ENCODE peak calls at places on chromosomes 13 and 19, in six cellular contexts. S is adrenal gland; P is CD4-positive, alpha-beta memory T cell; Z is IMR-90; M is brain microvascular endothelial cell; D is endothelial cell of umbilical vein. A is an unnamed sample. For H3K36me3, the result is how much of the 10 kb centered on the place peaks cover.

GRCh38 chr13:109481046-109481445 is 305.3 kb downstream of the IRS2 start:
- DNase-seq in P (no peak), D (no peak), M (peak), Z (peak), S (peak), A (no peak)

GRCh38 chr13:79668353-79668752 is 187.4 kb downstream of the NDFIP2 start:
- DNase-seq in Z (no peak), M (no peak), S (no peak), D (no peak), P (no peak), A (no peak)

GRCh38 chr13:113968463-113969310 is 5.2 kb downstream of the C13orf46 start:
- DNase-seq in S (peak), Z (no peak), P (no peak), M (no peak), D (no peak), A (no peak)

GRCh38 chr13:37492741-37493514 is 105.6 kb downstream of the POSTN start:
- DNase-seq in M (peak), Z (peak), S (no peak), P (no peak), D (no peak), A (no peak)

GRCh38 chr13:92365904-92366303 is 860.7 kb upstream of the GPC6 start:
- DNase-seq in D (no peak), S (no peak), M (no peak), Z (no peak), P (no peak), A (no peak)

GRCh38 chr13:65789815-65790214 is 1440.3 kb downstream of the PCDH9 start:
- DNase-seq in P (no peak), Z (peak), M (no peak), S (no peak), D (no peak), A (no peak)

GRCh38 chr19:8500158-8500557 is 2.3 kb downstream of the PRAM1 start:
- DNase-seq in P (no peak), S (no peak), D (no peak), Z (no peak), M (no peak), A (peak)

GRCh38 chr19:39145180-39145953 is 19.8 kb downstream of the PAK4 start:
- DNase-seq in Z (no peak), D (no peak), P (no peak), M (no peak), S (no peak), A (no peak)

GRCh38 chr13:101473458-101473857 is 21.0 kb downstream of the ITGBL1 start:
- DNase-seq in Z (peak), S (peak), P (no peak), M (peak), D (peak), A (no peak)

GRCh38 chr13:89923731-89924130 is 1423.8 kb upstream of the MIR17HG start:
- DNase-seq in S (no peak), D (no peak), M (no peak), Z (peak), P (no peak), A (no peak)

GRCh38 chr19:49011194-49011593 is 5.7 kb downstream of the LHB start:
- DNase-seq in Z (no peak), S (no peak), P (no peak), D (no peak), M (no peak), A (no peak)

GRCh38 chr13:34176636-34177035 is 358.7 kb downstream of the RFC3 start:
- DNase-seq in S (no peak), P (no peak), Z (no peak), M (no peak), D (no peak), A (no peak)

GRCh38 chr13:83995930-83996329 is 113.7 kb upstream of the SLITRK1 start:
- DNase-seq in D (no peak), M (no peak), S (no peak), Z (no peak), P (no peak), A (no peak)

GRCh38 chr19:42108527-42109389 is 23.5 kb downstream of the POU2F2 start:
- DNase-seq in Z (peak), M (peak), P (peak), D (peak), S (peak), A (peak)

GRCh38 chr13:49908637-49909036 is 27.5 kb downstream of the SPRYD7 start:
- DNase-seq in P (no peak), Z (no peak), M (no peak), D (no peak), S (no peak), A (peak)

DNA sequence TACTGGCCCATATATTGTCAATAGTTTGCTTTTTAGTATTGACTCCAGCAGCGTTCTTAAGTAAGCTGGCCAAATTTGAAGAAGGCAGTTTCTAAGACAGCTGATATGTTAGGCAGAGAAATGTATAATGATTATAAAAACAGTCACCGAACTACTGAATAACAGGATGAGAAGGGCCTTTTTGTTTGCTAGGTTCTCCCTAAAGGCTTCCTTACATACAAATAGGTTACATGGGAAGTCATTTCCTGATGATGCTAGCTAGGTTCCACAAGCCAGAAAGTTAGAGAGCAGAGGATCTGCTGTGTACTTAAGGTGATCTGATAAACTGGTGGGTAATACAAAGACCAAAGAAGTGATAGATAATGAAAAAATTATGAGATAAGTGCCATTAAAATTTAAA is 139.7 kb downstream of the VWA8 start:
- DNase-seq in S (no peak), M (no peak), P (no peak), Z (no peak), D (peak), A (no peak)
- H3K27ac ChIP-seq in S (no peak), M (no peak), P (no peak), Z (no peak), D (no peak), A (no peak)

GRCh38 chr19:3981736-3982681 is 3.3 kb downstream of the EEF2 start:
- DNase-seq in D (no peak), S (no peak), Z (no peak), P (no peak), M (no peak), A (no peak)
- H3K36me3 ChIP-seq in D (under half), S (half or more), Z (half or more), P (half or more), M (half or more), A (half or more)

DNA sequence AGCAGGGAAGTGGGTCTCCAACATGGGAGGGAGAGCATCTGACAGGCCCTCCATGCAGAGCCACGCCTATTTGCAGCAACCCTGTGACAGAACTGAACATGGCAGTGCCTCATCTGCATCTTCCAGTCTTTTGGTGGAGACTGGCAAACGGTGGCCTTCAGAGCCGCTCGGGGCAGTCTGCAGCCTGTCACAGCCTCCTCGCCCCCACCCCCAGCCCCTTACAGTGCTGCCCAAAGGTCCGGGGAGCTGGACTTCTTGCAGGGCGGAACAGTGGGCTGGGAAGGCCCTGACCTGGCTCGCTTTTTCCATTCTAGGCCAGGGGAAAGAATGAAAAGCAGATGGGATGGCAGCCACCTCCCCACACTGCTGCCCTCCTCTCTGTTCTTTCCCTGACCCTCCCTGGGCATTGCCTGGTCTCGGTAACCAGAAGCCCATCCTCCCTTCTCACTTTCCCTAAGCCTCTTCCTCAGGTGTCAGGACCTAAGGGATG is 2.7 kb downstream of the CALM3 start:
- DNase-seq in S (peak), P (no peak), Z (no peak), M (no peak), D (no peak), A (no peak)
- H3K27ac ChIP-seq in S (peak), P (peak), Z (no peak), M (no peak), D (no peak), A (peak)

DNA sequence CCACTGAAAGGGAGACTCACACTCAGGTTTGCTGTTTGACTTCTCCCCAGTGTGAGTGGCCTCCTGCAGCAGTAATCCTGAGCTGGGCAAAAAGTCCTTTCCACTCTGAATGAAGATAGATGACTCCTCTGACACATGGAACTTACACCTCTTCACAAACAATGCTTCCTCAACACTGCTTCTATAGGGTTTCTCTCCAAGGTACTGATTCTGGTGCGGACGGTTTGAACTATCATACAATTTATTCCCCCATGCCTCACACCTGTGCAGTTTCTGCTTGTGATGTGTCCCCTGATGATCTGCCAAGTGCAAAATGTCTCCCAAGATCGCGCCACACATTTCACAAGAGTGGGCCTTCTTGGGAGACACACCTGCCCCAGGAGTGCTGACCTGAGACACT is 7.6 kb downstream of the ZNF418 start:
- DNase-seq in D (no peak), P (no peak), Z (no peak), M (no peak), S (no peak), A (no peak)
- H3K36me3 ChIP-seq in D (under half), P (under half), Z (under half), M (under half), S (under half), A (half or more)

A was measured in A673.